ENCODE peak calls at places on chromosome 17, in seven cellular contexts. V is NCI-H774; H is transverse colon; E is natural killer cell treated with Interleukin-12 subunit alpha and Interleukin-12 subunit beta and Interleukin-15 and Interleukin-18, amount 100 ng/mL, for 72 hours; R is HT-29; A is K562; X is NCI-H1436. F is an unnamed sample.

GRCh38 chr17:3535253-3535995 is 22.2 kb downstream of the TRPV3 start:
- DNase-seq in V (peak; percentile 27), H (peak; percentile 57), E (no peak), R (peak; percentile 33), A (peak; percentile 49), X (no peak), F (peak; percentile 37)

GRCh38 chr17:60311936-60312335 is 80.0 kb downstream of the USP32 start:
- DNase-seq in V (no peak), H (no peak), E (no peak), R (no peak), A (no peak), X (no peak), F (no peak)

GRCh38 chr17:41734139-41734948 is at the start of gene HAP1:
- DNase-seq in V (peak; percentile 24), H (no peak), E (no peak), R (no peak), A (no peak), X (no peak), F (peak; percentile 13)

GRCh38 chr17:32523017-32523680 is 36.4 kb downstream of the CDK5R1 start:
- DNase-seq in V (no peak), H (peak; percentile 21), E (peak; percentile 84), R (no peak), A (no peak), X (no peak), F (no peak)

GRCh38 chr17:61997649-61998048 is 67.4 kb downstream of the MED13 start:
- DNase-seq in V (peak; percentile 30), H (no peak), E (no peak), R (no peak), A (no peak), X (no peak), F (no peak)

GRCh38 chr17:9648521-9649110 is 3.3 kb downstream of the USP43 start:
- DNase-seq in V (no peak), H (no peak), E (no peak), R (no peak), A (no peak), X (no peak), F (no peak)

GRCh38 chr17:72890711-72891110 is 201.8 kb downstream of the SLC39A11 start:
- DNase-seq in V (no peak), H (no peak), E (no peak), R (no peak), A (peak; percentile 64), X (no peak), F (no peak)

GRCh38 chr17:80931421-80932265 is 60.0 kb upstream of the CHMP6 start:
- DNase-seq in V (no peak), H (no peak), E (no peak), R (no peak), A (no peak), X (no peak), F (peak; percentile 17)

GRCh38 chr17:74160656-74161500 is 42.6 kb upstream of the RPL38 start:
- DNase-seq in V (no peak), H (no peak), E (no peak), R (no peak), A (no peak), X (no peak), F (no peak)

GRCh38 chr17:21539146-21539545 is 153.2 kb upstream of the KCNJ18 start:
- DNase-seq in V (no peak), H (no peak), E (no peak), R (peak; percentile 9), A (no peak), X (no peak), F (no peak)

GRCh38 chr17:40168262-40168832 is 8.9 kb upstream of the RAPGEFL1 start:
- DNase-seq in V (peak; percentile 59), H (no peak), E (no peak), R (peak; percentile 70), A (peak; percentile 51), X (peak; percentile 47), F (no peak)

GRCh38 chr17:60396412-60396811 is 4.5 kb upstream of the USP32 start:
- DNase-seq in V (no peak), H (no peak), E (no peak), R (no peak), A (no peak), X (no peak), F (no peak)

GRCh38 chr17:57151798-57152197 is 66.8 kb downstream of the AKAP1 start:
- DNase-seq in V (no peak), H (no peak), E (no peak), R (no peak), A (no peak), X (no peak), F (no peak)

GRCh38 chr17:79191270-79191934 is 116.8 kb downstream of the ENGASE start:
- DNase-seq in V (no peak), H (no peak), E (no peak), R (no peak), A (no peak), X (no peak), F (no peak)

GRCh38 chr17:74770498-74771318 is 5.4 kb downstream of the NAT9 start:
- DNase-seq in V (no peak), H (peak; percentile 85), E (no peak), R (peak; percentile 90), A (peak; percentile 70), X (peak; percentile 47), F (no peak)

GRCh38 chr17:73546770-73547345 is 97.4 kb downstream of the SDK2 start:
- DNase-seq in V (peak; percentile 40), H (peak; percentile 70), E (no peak), R (peak; percentile 16), A (peak; percentile 66), X (peak; percentile 23), F (no peak)

GRCh38 chr17:76261421-76262215 is 3.5 kb upstream of the UBALD2 start:
- DNase-seq in V (peak; percentile 48), H (no peak), E (no peak), R (no peak), A (no peak), X (peak; percentile 36), F (no peak)

GRCh38 chr17:491086-492014 is 138.7 kb upstream of the RPH3AL start:
- DNase-seq in V (no peak), H (peak; percentile 38), E (no peak), R (no peak), A (peak; percentile 44), X (no peak), F (no peak)

GRCh38 chr17:82772026-82772425 is 20.2 kb downstream of the TBCD start:
- DNase-seq in V (peak; percentile 16), H (peak; percentile 62), E (no peak), R (no peak), A (no peak), X (no peak), F (no peak)

GRCh38 chr17:1592751-1593629 is 30.4 kb upstream of the PITPNA start:
- DNase-seq in V (no peak), H (peak; percentile 88), E (no peak), R (no peak), A (peak; percentile 33), X (peak; percentile 33), F (no peak)

GRCh38 chr17:56679767-56680422 is 86.4 kb downstream of the NOG start:
- DNase-seq in V (no peak), H (no peak), E (no peak), R (no peak), A (no peak), X (no peak), F (no peak)

F was measured in NCI-H748 treated with DMSO at 0.1 percent for 48 hours.